ENCODE peak calls at places on chromosomes 2 and 18, in ten cellular contexts. One of them, this sample, is unnamed.

GRCh38 chr2:227360351-227360750 is 18.8 kb downstream of the TM4SF20 start:
- DNase-seq in left lung: no peak
- DNase-seq in SK-N-SH: no peak
- DNase-seq in A673: no peak
- DNase-seq in mucosa of descending colon: no peak
- DNase-seq in tibial artery: no peak
- DNase-seq in heart right ventricle: no peak
- DNase-seq in kidney: no peak
- DNase-seq in Peyer's patch: no peak
- DNase-seq in thoracic aorta: no peak
- DNase-seq in this sample: no peak

GRCh38 chr2:230155359-230155758 is 64.4 kb downstream of the SP110 start:
- DNase-seq in SK-N-SH: no peak
- DNase-seq in A673: no peak
- DNase-seq in Peyer's patch: no peak
- DNase-seq in tibial artery: no peak
- DNase-seq in kidney: no peak
- DNase-seq in heart right ventricle: no peak
- DNase-seq in mucosa of descending colon: no peak
- DNase-seq in left lung: no peak
- DNase-seq in thoracic aorta: no peak
- DNase-seq in this sample: no peak

GRCh38 chr18:79578396-79579260 is 101.0 kb upstream of the CTDP1 start:
- DNase-seq in A673: no peak
- DNase-seq in thoracic aorta: no peak
- DNase-seq in Peyer's patch: peak; percentile 34
- DNase-seq in left lung: peak; percentile 30
- DNase-seq in kidney: peak; percentile 57
- DNase-seq in tibial artery: no peak
- DNase-seq in mucosa of descending colon: no peak
- DNase-seq in SK-N-SH: no peak
- DNase-seq in heart right ventricle: no peak
- DNase-seq in this sample: no peak

GRCh38 chr2:4404363-4404762 is 701.0 kb downstream of the DCDC2C start:
- DNase-seq in left lung: no peak
- DNase-seq in Peyer's patch: no peak
- DNase-seq in mucosa of descending colon: no peak
- DNase-seq in heart right ventricle: no peak
- DNase-seq in kidney: no peak
- DNase-seq in A673: no peak
- DNase-seq in tibial artery: no peak
- DNase-seq in SK-N-SH: no peak
- DNase-seq in thoracic aorta: no peak
- DNase-seq in this sample: no peak

GRCh38 chr2:99858951-99859596 is 283.3 kb downstream of the AFF3 start:
- DNase-seq in left lung: no peak
- DNase-seq in mucosa of descending colon: no peak
- DNase-seq in SK-N-SH: no peak
- DNase-seq in Peyer's patch: no peak
- DNase-seq in tibial artery: no peak
- DNase-seq in heart right ventricle: no peak
- DNase-seq in thoracic aorta: no peak
- DNase-seq in kidney: no peak
- DNase-seq in A673: no peak
- DNase-seq in this sample: no peak

GRCh38 chr2:15618449-15618855 is 26.8 kb downstream of the DDX1 start:
- DNase-seq in SK-N-SH: no peak
- DNase-seq in heart right ventricle: no peak
- DNase-seq in mucosa of descending colon: no peak
- DNase-seq in left lung: no peak
- DNase-seq in A673: no peak
- DNase-seq in tibial artery: no peak
- DNase-seq in thoracic aorta: no peak
- DNase-seq in kidney: no peak
- DNase-seq in Peyer's patch: no peak
- DNase-seq in this sample: no peak

GRCh38 chr2:207871506-207871905 is 101.8 kb upstream of the FZD5 start:
- DNase-seq in Peyer's patch: no peak
- DNase-seq in left lung: no peak
- DNase-seq in A673: no peak
- DNase-seq in heart right ventricle: no peak
- DNase-seq in tibial artery: no peak
- DNase-seq in SK-N-SH: no peak
- DNase-seq in thoracic aorta: no peak
- DNase-seq in kidney: no peak
- DNase-seq in mucosa of descending colon: no peak
- DNase-seq in this sample: no peak

GRCh38 chr2:13227543-13227942 is 510.8 kb downstream of the TRIB2 start:
- DNase-seq in tibial artery: no peak
- DNase-seq in mucosa of descending colon: no peak
- DNase-seq in Peyer's patch: no peak
- DNase-seq in heart right ventricle: no peak
- DNase-seq in A673: no peak
- DNase-seq in left lung: no peak
- DNase-seq in thoracic aorta: no peak
- DNase-seq in kidney: no peak
- DNase-seq in SK-N-SH: no peak
- DNase-seq in this sample: no peak

GRCh38 chr2:43223412-43224040 is 2.9 kb downstream of the ZFP36L2 start:
- DNase-seq in mucosa of descending colon: peak; percentile 17
- DNase-seq in SK-N-SH: no peak
- DNase-seq in kidney: peak; percentile 9
- DNase-seq in thoracic aorta: no peak
- DNase-seq in left lung: no peak
- DNase-seq in A673: no peak
- DNase-seq in heart right ventricle: no peak
- DNase-seq in tibial artery: no peak
- DNase-seq in Peyer's patch: no peak
- DNase-seq in this sample: no peak

GRCh38 chr2:43224571-43225092 is 1.8 kb downstream of the ZFP36L2 start:
- DNase-seq in mucosa of descending colon: no peak
- DNase-seq in left lung: no peak
- DNase-seq in heart right ventricle: no peak
- DNase-seq in kidney: peak; percentile 82
- DNase-seq in A673: no peak
- DNase-seq in tibial artery: no peak
- DNase-seq in thoracic aorta: no peak
- DNase-seq in SK-N-SH: peak; percentile 61
- DNase-seq in Peyer's patch: no peak
- DNase-seq in this sample: no peak

GRCh38 chr2:43222472-43223146 is 3.8 kb downstream of the ZFP36L2 start:
- DNase-seq in SK-N-SH: no peak
- DNase-seq in Peyer's patch: no peak
- DNase-seq in mucosa of descending colon: no peak
- DNase-seq in kidney: no peak
- DNase-seq in heart right ventricle: no peak
- DNase-seq in tibial artery: no peak
- DNase-seq in left lung: no peak
- DNase-seq in A673: no peak
- DNase-seq in thoracic aorta: no peak
- DNase-seq in this sample: peak; percentile 34

GRCh38 chr2:43225093-43225787 is 1.2 kb downstream of the ZFP36L2 start:
- DNase-seq in A673: peak; percentile 48
- DNase-seq in thoracic aorta: no peak
- DNase-seq in kidney: peak; percentile 90
- DNase-seq in mucosa of descending colon: peak; percentile 75
- DNase-seq in SK-N-SH: peak; percentile 51
- DNase-seq in left lung: peak; percentile 73
- DNase-seq in Peyer's patch: peak; percentile 79
- DNase-seq in tibial artery: peak; percentile 57
- DNase-seq in heart right ventricle: peak; percentile 47
- DNase-seq in this sample: peak; percentile 50

GRCh38 chr2:43224131-43224570 is 2.3 kb downstream of the ZFP36L2 start:
- DNase-seq in left lung: peak; percentile 76
- DNase-seq in SK-N-SH: peak; percentile 70
- DNase-seq in heart right ventricle: peak; percentile 76
- DNase-seq in Peyer's patch: peak; percentile 82
- DNase-seq in tibial artery: peak; percentile 67
- DNase-seq in mucosa of descending colon: peak; percentile 84
- DNase-seq in kidney: peak; percentile 93
- DNase-seq in thoracic aorta: no peak
- DNase-seq in A673: peak; percentile 78
- DNase-seq in this sample: peak; percentile 38
- TF ChIP-seq CTCF in left lung: peak; percentile 12
- TF ChIP-seq CTCF in SK-N-SH: peak; percentile 60
- TF ChIP-seq CTCF in heart right ventricle: peak; percentile 24
- TF ChIP-seq CTCF in Peyer's patch: peak; percentile 43
- TF ChIP-seq CTCF in tibial artery: no peak
- TF ChIP-seq CTCF in mucosa of descending colon: no peak
- TF ChIP-seq CTCF in kidney: peak; percentile 19
- TF ChIP-seq CTCF in thoracic aorta: no peak
- TF ChIP-seq CTCF in A673: peak; percentile 58
- TF ChIP-seq CTCF in this sample: peak; percentile 7

DNA sequence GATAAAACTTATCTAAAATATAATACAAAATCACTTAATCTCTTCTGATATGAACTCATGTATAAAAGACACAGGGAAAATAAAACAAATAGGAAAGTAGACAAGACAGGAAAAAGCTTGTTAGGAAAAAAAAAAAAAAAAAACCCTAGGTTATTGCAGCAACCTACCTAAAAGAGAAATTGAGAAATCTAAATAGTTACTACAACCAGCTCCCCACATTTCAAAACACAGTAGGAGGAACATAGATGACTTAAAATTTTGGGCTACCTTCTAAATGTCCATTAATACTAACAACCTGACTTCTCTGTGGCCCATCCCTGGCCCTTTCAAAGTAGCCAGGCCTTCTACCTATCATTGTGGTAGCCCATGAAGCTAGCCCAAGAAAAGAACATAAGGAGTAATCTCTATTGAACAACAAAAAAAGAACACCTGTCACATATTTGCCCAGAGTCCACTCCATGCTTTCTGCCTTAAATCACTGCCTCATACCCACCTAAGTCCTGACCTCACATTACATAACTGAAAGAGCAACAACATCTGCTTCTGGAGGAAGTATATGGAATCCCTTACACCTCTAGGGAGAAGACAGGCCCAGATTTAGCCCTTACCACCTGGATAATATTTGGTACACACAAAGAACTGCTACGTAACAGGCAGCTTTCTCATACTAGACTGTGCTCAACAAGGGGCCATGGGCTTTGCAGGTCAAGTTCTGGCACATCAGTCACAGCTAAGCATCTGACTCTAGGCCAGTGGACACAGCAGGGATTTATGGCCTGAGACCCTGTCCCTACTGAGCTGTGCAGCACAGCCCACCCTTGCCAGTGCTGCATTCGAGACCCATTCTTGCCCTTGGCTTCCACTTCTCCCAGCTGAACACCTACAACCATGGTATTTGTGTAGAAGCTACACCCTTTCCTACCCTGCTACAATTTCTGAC is 8.5 kb downstream of the SUCLG1 start:
- DNase-seq in heart right ventricle: no peak
- DNase-seq in tibial artery: no peak
- DNase-seq in kidney: no peak
- DNase-seq in Peyer's patch: no peak
- DNase-seq in mucosa of descending colon: no peak
- DNase-seq in left lung: no peak
- DNase-seq in A673: no peak
- DNase-seq in SK-N-SH: no peak
- DNase-seq in thoracic aorta: no peak
- DNase-seq in this sample: no peak
- H3K4me1 ChIP-seq in heart right ventricle: no peaks in the 10 kb centered on the region
- H3K4me1 ChIP-seq in tibial artery: peaks cover 9% of the 10 kb centered on the region
- H3K4me1 ChIP-seq in kidney: peaks cover 15% of the 10 kb centered on the region
- H3K4me1 ChIP-seq in Peyer's patch: no peaks in the 10 kb centered on the region
- H3K4me1 ChIP-seq in mucosa of descending colon: no peaks in the 10 kb centered on the region
- H3K4me1 ChIP-seq in left lung: peaks cover 9% of the 10 kb centered on the region
- H3K4me1 ChIP-seq in A673: no peaks in the 10 kb centered on the region
- H3K4me1 ChIP-seq in SK-N-SH: no peaks in the 10 kb centered on the region
- H3K4me1 ChIP-seq in thoracic aorta: no peaks in the 10 kb centered on the region
- H3K4me1 ChIP-seq in this sample: peaks cover 6% of the 10 kb centered on the region

DNA sequence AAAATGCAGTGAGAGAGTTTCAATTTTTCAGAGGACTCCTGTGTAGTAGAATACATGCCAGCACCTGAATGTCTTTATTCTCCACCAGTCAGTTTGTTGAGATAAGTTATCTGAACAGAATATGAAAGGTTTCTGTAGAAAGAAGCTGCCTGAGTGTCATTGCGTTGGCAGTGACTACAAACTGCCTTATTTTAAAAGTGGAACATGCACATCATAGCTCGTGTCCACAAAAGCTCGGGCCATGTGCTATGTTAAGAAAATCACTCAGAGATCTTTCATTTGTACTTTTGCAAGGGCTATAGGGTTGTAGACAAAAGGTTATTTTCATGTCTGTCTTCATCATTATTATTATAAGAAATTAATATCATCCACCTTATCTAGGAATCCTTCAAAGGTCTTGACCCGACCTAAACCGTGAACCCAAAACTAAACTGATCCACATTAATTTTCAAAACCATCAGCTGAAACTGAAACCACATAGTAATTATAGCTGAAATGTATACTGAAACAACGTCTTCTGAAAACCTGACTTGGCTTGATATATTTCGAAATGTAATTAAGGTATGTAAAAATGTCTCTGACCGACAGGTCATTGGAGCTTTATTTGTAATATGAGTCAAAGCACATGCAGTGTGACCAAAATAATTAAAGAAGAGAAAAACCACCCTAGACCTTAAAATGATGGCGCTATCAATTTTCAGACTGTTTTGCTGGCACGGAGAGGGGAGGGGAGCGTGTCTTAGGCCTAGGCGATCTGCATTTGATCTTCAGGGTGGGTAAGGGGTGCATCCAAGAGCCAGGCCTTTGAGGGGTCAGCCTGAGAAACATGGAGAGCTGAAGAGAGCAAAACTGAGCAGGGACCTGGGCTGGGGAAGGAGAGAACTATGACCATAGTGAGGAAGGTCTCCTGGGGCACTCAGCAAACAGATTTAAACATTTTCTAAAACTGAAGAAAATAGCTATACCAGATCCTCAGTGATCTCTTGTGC is 232.1 kb downstream of the SOX11 start:
- DNase-seq in mucosa of descending colon: no peak
- DNase-seq in left lung: no peak
- DNase-seq in thoracic aorta: no peak
- DNase-seq in tibial artery: no peak
- DNase-seq in SK-N-SH: no peak
- DNase-seq in kidney: no peak
- DNase-seq in heart right ventricle: no peak
- DNase-seq in Peyer's patch: no peak
- DNase-seq in A673: no peak
- DNase-seq in this sample: no peak
- TF ChIP-seq CTCF in mucosa of descending colon: no peak
- TF ChIP-seq CTCF in left lung: no peak
- TF ChIP-seq CTCF in thoracic aorta: no peak
- TF ChIP-seq CTCF in tibial artery: no peak
- TF ChIP-seq CTCF in SK-N-SH: no peak
- TF ChIP-seq CTCF in kidney: no peak
- TF ChIP-seq CTCF in heart right ventricle: no peak
- TF ChIP-seq CTCF in Peyer's patch: no peak
- TF ChIP-seq CTCF in A673: no peak
- TF ChIP-seq CTCF in this sample: no peak

DNA sequence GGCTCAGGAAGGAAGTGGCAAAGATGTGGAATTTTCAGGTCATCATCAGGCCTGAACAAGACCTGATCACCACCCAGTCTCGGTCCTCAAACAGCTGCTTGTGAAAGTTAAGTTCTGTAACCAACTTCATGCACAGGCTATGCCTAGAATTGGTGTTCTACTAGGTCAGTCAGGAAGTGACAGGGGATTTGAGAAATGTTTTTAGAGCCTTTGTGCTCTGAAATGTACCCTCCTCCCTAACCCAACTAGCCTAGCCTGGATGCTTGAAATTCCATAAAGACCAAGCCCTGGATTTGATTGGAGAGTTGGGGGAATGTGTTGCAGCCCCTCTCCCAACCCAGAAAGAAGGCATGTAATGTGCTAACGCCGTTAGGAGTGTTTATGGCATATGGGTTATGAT is 63.3 kb downstream of the TGOLN2 start:
- DNase-seq in thoracic aorta: no peak
- DNase-seq in kidney: no peak
- DNase-seq in SK-N-SH: no peak
- DNase-seq in left lung: no peak
- DNase-seq in mucosa of descending colon: no peak
- DNase-seq in heart right ventricle: no peak
- DNase-seq in Peyer's patch: no peak
- DNase-seq in A673: peak; percentile 55
- DNase-seq in tibial artery: no peak
- DNase-seq in this sample: no peak
- H3K4me1 ChIP-seq in thoracic aorta: peaks cover 25% of the 10 kb centered on the region
- H3K4me1 ChIP-seq in kidney: no peaks in the 10 kb centered on the region
- H3K4me1 ChIP-seq in SK-N-SH: peaks cover 22% of the 10 kb centered on the region
- H3K4me1 ChIP-seq in left lung: peaks cover 9% of the 10 kb centered on the region
- H3K4me1 ChIP-seq in mucosa of descending colon: peaks cover under 1% of the 10 kb centered on the region
- H3K4me1 ChIP-seq in heart right ventricle: peaks cover 8% of the 10 kb centered on the region
- H3K4me1 ChIP-seq in Peyer's patch: no peaks in the 10 kb centered on the region
- H3K4me1 ChIP-seq in A673: peaks cover 31% of the 10 kb centered on the region
- H3K4me1 ChIP-seq in tibial artery: peaks cover 47% of the 10 kb centered on the region
- H3K4me1 ChIP-seq in this sample: peaks cover 28% of the 10 kb centered on the region